ENCODE peak calls at places on chromosomes 11 and 22, in eight cellular contexts. One of them, this sample, is unnamed. For H3K9me2, the result is how much of the 10 kb centered on the place peaks cover.

GRCh38 chr22:20021196-20022181 is 579 bp downstream of the TANGO2 start:
- DNase-seq in SK-N-SH: peak
- DNase-seq in PC-3: peak
- DNase-seq in GM23338: no peak
- DNase-seq in hepatocyte: peak
- DNase-seq in MM.1S: peak
- DNase-seq in HCT116: no peak
- DNase-seq in OCI-LY7: peak
- DNase-seq in this sample: peak

GRCh38 chr11:23404225-23405160 is 544.2 kb upstream of the CCDC179 start:
- DNase-seq in PC-3: no peak
- DNase-seq in hepatocyte: no peak
- DNase-seq in MM.1S: no peak
- DNase-seq in OCI-LY7: no peak
- DNase-seq in GM23338: no peak
- DNase-seq in HCT116: no peak
- DNase-seq in SK-N-SH: no peak
- DNase-seq in this sample: no peak

GRCh38 chr22:31647516-31647915 is 14.5 kb downstream of the PISD start:
- DNase-seq in MM.1S: no peak
- DNase-seq in SK-N-SH: no peak
- DNase-seq in hepatocyte: no peak
- DNase-seq in OCI-LY7: no peak
- DNase-seq in HCT116: no peak
- DNase-seq in PC-3: no peak
- DNase-seq in GM23338: no peak
- DNase-seq in this sample: peak

GRCh38 chr11:109775686-109776085 is 317.5 kb upstream of the ZC3H12C start:
- DNase-seq in GM23338: peak
- DNase-seq in OCI-LY7: no peak
- DNase-seq in MM.1S: no peak
- DNase-seq in PC-3: no peak
- DNase-seq in SK-N-SH: no peak
- DNase-seq in HCT116: no peak
- DNase-seq in hepatocyte: no peak
- DNase-seq in this sample: no peak

GRCh38 chr11:44903035-44903434 is 47.6 kb downstream of the TP53I11 start:
- DNase-seq in SK-N-SH: no peak
- DNase-seq in hepatocyte: no peak
- DNase-seq in GM23338: no peak
- DNase-seq in PC-3: no peak
- DNase-seq in HCT116: no peak
- DNase-seq in MM.1S: no peak
- DNase-seq in OCI-LY7: no peak
- DNase-seq in this sample: no peak

GRCh38 chr11:18527512-18527911 is 770 bp upstream of the TSG101 start:
- DNase-seq in hepatocyte: peak
- DNase-seq in GM23338: no peak
- DNase-seq in HCT116: no peak
- DNase-seq in MM.1S: peak
- DNase-seq in OCI-LY7: peak
- DNase-seq in PC-3: peak
- DNase-seq in SK-N-SH: peak
- DNase-seq in this sample: peak

GRCh38 chr11:11998091-11998781 is 10.2 kb downstream of the DKK3 start:
- DNase-seq in HCT116: no peak
- DNase-seq in GM23338: no peak
- DNase-seq in PC-3: peak
- DNase-seq in SK-N-SH: no peak
- DNase-seq in MM.1S: no peak
- DNase-seq in hepatocyte: no peak
- DNase-seq in OCI-LY7: no peak
- DNase-seq in this sample: peak

GRCh38 chr11:126585388-126586302 is 230.2 kb downstream of the ST3GAL4 start:
- DNase-seq in SK-N-SH: peak
- DNase-seq in OCI-LY7: no peak
- DNase-seq in MM.1S: no peak
- DNase-seq in HCT116: no peak
- DNase-seq in GM23338: peak
- DNase-seq in PC-3: peak
- DNase-seq in hepatocyte: peak
- DNase-seq in this sample: peak

GRCh38 chr11:88280673-88281316 is 56.7 kb downstream of the CTSC start:
- DNase-seq in SK-N-SH: no peak
- DNase-seq in hepatocyte: no peak
- DNase-seq in GM23338: no peak
- DNase-seq in PC-3: no peak
- DNase-seq in HCT116: no peak
- DNase-seq in MM.1S: no peak
- DNase-seq in OCI-LY7: no peak
- DNase-seq in this sample: no peak

GRCh38 chr11:58394195-58394594 is 12.5 kb downstream of the OR5B3 start:
- DNase-seq in hepatocyte: no peak
- DNase-seq in PC-3: peak
- DNase-seq in HCT116: no peak
- DNase-seq in GM23338: no peak
- DNase-seq in SK-N-SH: no peak
- DNase-seq in MM.1S: no peak
- DNase-seq in OCI-LY7: no peak
- DNase-seq in this sample: peak

GRCh38 chr11:77411717-77412441 is 62.0 kb downstream of the PAK1 start:
- DNase-seq in PC-3: peak
- DNase-seq in OCI-LY7: peak
- DNase-seq in GM23338: peak
- DNase-seq in SK-N-SH: no peak
- DNase-seq in MM.1S: peak
- DNase-seq in hepatocyte: peak
- DNase-seq in HCT116: peak
- DNase-seq in this sample: peak

GRCh38 chr22:36075724-36076123 is 47.1 kb upstream of the RBFOX2 start:
- DNase-seq in hepatocyte: no peak
- DNase-seq in SK-N-SH: no peak
- DNase-seq in GM23338: no peak
- DNase-seq in PC-3: no peak
- DNase-seq in HCT116: no peak
- DNase-seq in OCI-LY7: no peak
- DNase-seq in MM.1S: no peak
- DNase-seq in this sample: no peak

GRCh38 chr11:12914401-12914912 is 94.7 kb upstream of the RASSF10 start:
- DNase-seq in MM.1S: no peak
- DNase-seq in SK-N-SH: peak
- DNase-seq in PC-3: peak
- DNase-seq in HCT116: no peak
- DNase-seq in GM23338: peak
- DNase-seq in OCI-LY7: peak
- DNase-seq in hepatocyte: peak
- DNase-seq in this sample: no peak

GRCh38 chr22:21791635-21792625 is 56.3 kb upstream of the YPEL1 start:
- DNase-seq in SK-N-SH: no peak
- DNase-seq in GM23338: no peak
- DNase-seq in OCI-LY7: no peak
- DNase-seq in MM.1S: no peak
- DNase-seq in HCT116: no peak
- DNase-seq in hepatocyte: no peak
- DNase-seq in PC-3: peak
- DNase-seq in this sample: no peak

GRCh38 chr22:35629406-35630234 is 12.5 kb upstream of the MB start:
- DNase-seq in HCT116: peak
- DNase-seq in OCI-LY7: peak
- DNase-seq in hepatocyte: peak
- DNase-seq in SK-N-SH: no peak
- DNase-seq in MM.1S: peak
- DNase-seq in PC-3: peak
- DNase-seq in GM23338: peak
- DNase-seq in this sample: peak

GRCh38 chr22:37044634-37045625 is 6.6 kb upstream of the KCTD17 start:
- DNase-seq in OCI-LY7: no peak
- DNase-seq in MM.1S: no peak
- DNase-seq in hepatocyte: no peak
- DNase-seq in SK-N-SH: no peak
- DNase-seq in HCT116: no peak
- DNase-seq in GM23338: no peak
- DNase-seq in PC-3: peak
- DNase-seq in this sample: peak

GRCh38 chr11:119046489-119046888 is 10.5 kb downstream of the HYOU1 start:
- DNase-seq in PC-3: no peak
- DNase-seq in MM.1S: no peak
- DNase-seq in GM23338: no peak
- DNase-seq in SK-N-SH: no peak
- DNase-seq in OCI-LY7: no peak
- DNase-seq in hepatocyte: no peak
- DNase-seq in HCT116: no peak
- DNase-seq in this sample: no peak

GRCh38 chr22:38417252-38418060 is 37.5 kb downstream of the KCNJ4 start:
- DNase-seq in GM23338: no peak
- DNase-seq in PC-3: no peak
- DNase-seq in hepatocyte: peak
- DNase-seq in MM.1S: no peak
- DNase-seq in HCT116: no peak
- DNase-seq in SK-N-SH: no peak
- DNase-seq in OCI-LY7: no peak
- DNase-seq in this sample: peak

GRCh38 chr11:55554169-55554568 is at the start of gene OR4C15:
- DNase-seq in SK-N-SH: no peak
- DNase-seq in PC-3: no peak
- DNase-seq in MM.1S: no peak
- DNase-seq in hepatocyte: no peak
- DNase-seq in OCI-LY7: no peak
- DNase-seq in GM23338: no peak
- DNase-seq in HCT116: no peak
- DNase-seq in this sample: no peak

GRCh38 chr11:111793863-111794262 is 27.7 kb upstream of the PPP2R1B start:
- DNase-seq in OCI-LY7: no peak
- DNase-seq in SK-N-SH: peak
- DNase-seq in PC-3: peak
- DNase-seq in hepatocyte: no peak
- DNase-seq in GM23338: no peak
- DNase-seq in MM.1S: no peak
- DNase-seq in HCT116: no peak
- DNase-seq in this sample: no peak

GRCh38 chr11:9765320-9766101 is 101.6 kb downstream of the SWAP70 start:
- DNase-seq in OCI-LY7: no peak
- DNase-seq in MM.1S: no peak
- DNase-seq in PC-3: no peak
- DNase-seq in SK-N-SH: no peak
- DNase-seq in hepatocyte: peak
- DNase-seq in HCT116: no peak
- DNase-seq in GM23338: peak
- DNase-seq in this sample: peak

DNA sequence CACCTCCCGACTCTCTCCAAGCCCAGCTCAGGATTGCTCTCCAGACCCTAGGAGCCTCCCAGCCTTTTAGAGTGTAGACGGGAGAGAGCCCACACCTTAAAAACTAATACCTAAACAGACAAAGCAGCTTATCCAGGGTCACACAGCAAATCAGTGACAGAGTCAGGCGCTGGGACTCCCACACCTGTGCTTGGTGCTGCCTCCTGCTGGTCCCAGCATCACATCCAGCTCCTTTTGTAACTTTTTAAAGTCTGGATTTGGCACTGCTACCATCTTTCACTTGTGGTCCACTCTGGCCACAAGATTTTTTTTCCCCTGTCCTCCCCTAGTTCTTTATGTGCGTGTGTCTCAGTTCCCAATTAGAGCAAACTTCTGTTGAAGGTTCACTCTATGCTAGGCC is 4.7 kb downstream of the ANO1 start:
- DNase-seq in OCI-LY7: no peak
- DNase-seq in MM.1S: peak
- DNase-seq in SK-N-SH: no peak
- DNase-seq in hepatocyte: no peak
- DNase-seq in HCT116: no peak
- DNase-seq in PC-3: peak
- DNase-seq in GM23338: no peak
- DNase-seq in this sample: no peak
- TF ChIP-seq CTCF in OCI-LY7: peak
- TF ChIP-seq CTCF in MM.1S: peak
- TF ChIP-seq CTCF in SK-N-SH: peak
- TF ChIP-seq CTCF in hepatocyte: peak
- TF ChIP-seq CTCF in HCT116: peak
- TF ChIP-seq CTCF in PC-3: peak
- TF ChIP-seq CTCF in GM23338: peak
- TF ChIP-seq CTCF in this sample: peak

GRCh38 chr11:79182794-79183193 is 258.0 kb downstream of the TENM4 start:
- DNase-seq in OCI-LY7: no peak
- DNase-seq in HCT116: no peak
- DNase-seq in MM.1S: no peak
- DNase-seq in SK-N-SH: no peak
- DNase-seq in PC-3: no peak
- DNase-seq in hepatocyte: no peak
- DNase-seq in GM23338: no peak
- DNase-seq in this sample: no peak
- H3K9me2 ChIP-seq in OCI-LY7: under half
- H3K9me2 ChIP-seq in HCT116: under half
- H3K9me2 ChIP-seq in MM.1S: under half
- H3K9me2 ChIP-seq in SK-N-SH: under half
- H3K9me2 ChIP-seq in PC-3: under half
- H3K9me2 ChIP-seq in hepatocyte: under half
- H3K9me2 ChIP-seq in GM23338: under half
- H3K9me2 ChIP-seq in this sample: under half

GRCh38 chr22:39519681-39520053 is 695 bp upstream of the ATF4 start:
- DNase-seq in HCT116: no peak
- DNase-seq in SK-N-SH: peak
- DNase-seq in OCI-LY7: peak
- DNase-seq in hepatocyte: peak
- DNase-seq in GM23338: peak
- DNase-seq in PC-3: peak
- DNase-seq in MM.1S: peak
- DNase-seq in this sample: no peak
- TF ChIP-seq CTCF in HCT116: no peak
- TF ChIP-seq CTCF in SK-N-SH: peak
- TF ChIP-seq CTCF in OCI-LY7: peak
- TF ChIP-seq CTCF in hepatocyte: peak
- TF ChIP-seq CTCF in GM23338: peak
- TF ChIP-seq CTCF in PC-3: peak
- TF ChIP-seq CTCF in MM.1S: peak
- TF ChIP-seq CTCF in this sample: peak

GRCh38 chr22:44727709-44728108 is 24.7 kb upstream of the ARHGAP8 start:
- DNase-seq in SK-N-SH: peak
- DNase-seq in GM23338: no peak
- DNase-seq in HCT116: no peak
- DNase-seq in MM.1S: no peak
- DNase-seq in hepatocyte: no peak
- DNase-seq in OCI-LY7: no peak
- DNase-seq in PC-3: no peak
- DNase-seq in this sample: peak

GRCh38 chr22:44728761-44729261 is 23.6 kb upstream of the ARHGAP8 start:
- DNase-seq in SK-N-SH: peak
- DNase-seq in OCI-LY7: no peak
- DNase-seq in HCT116: no peak
- DNase-seq in GM23338: no peak
- DNase-seq in PC-3: no peak
- DNase-seq in hepatocyte: no peak
- DNase-seq in MM.1S: no peak
- DNase-seq in this sample: no peak

GRCh38 chr22:44730034-44730433 is 22.3 kb upstream of the ARHGAP8 start:
- DNase-seq in SK-N-SH: no peak
- DNase-seq in hepatocyte: no peak
- DNase-seq in GM23338: no peak
- DNase-seq in HCT116: no peak
- DNase-seq in MM.1S: no peak
- DNase-seq in OCI-LY7: no peak
- DNase-seq in PC-3: no peak
- DNase-seq in this sample: no peak

GRCh38 chr22:44730490-44731356 is 21.7 kb upstream of the ARHGAP8 start:
- DNase-seq in GM23338: no peak
- DNase-seq in SK-N-SH: peak
- DNase-seq in MM.1S: no peak
- DNase-seq in OCI-LY7: no peak
- DNase-seq in hepatocyte: no peak
- DNase-seq in PC-3: no peak
- DNase-seq in HCT116: no peak
- DNase-seq in this sample: peak

GRCh38 chr22:44729391-44730012 is 22.9 kb upstream of the ARHGAP8 start:
- DNase-seq in OCI-LY7: no peak
- DNase-seq in GM23338: no peak
- DNase-seq in HCT116: no peak
- DNase-seq in MM.1S: no peak
- DNase-seq in PC-3: no peak
- DNase-seq in SK-N-SH: peak
- DNase-seq in hepatocyte: peak
- DNase-seq in this sample: peak
- H3K9me2 ChIP-seq in OCI-LY7: under half
- H3K9me2 ChIP-seq in GM23338: under half
- H3K9me2 ChIP-seq in HCT116: under half
- H3K9me2 ChIP-seq in MM.1S: under half
- H3K9me2 ChIP-seq in PC-3: under half
- H3K9me2 ChIP-seq in SK-N-SH: under half
- H3K9me2 ChIP-seq in hepatocyte: under half
- H3K9me2 ChIP-seq in this sample: under half

This sample was measured in PC-9.